ENCODE peak calls at places on chromosome 3, in five cellular contexts. One of them, this sample, is unnamed.

GRCh38 chr3:153853163-153853562 is 268.0 kb upstream of the ARHGEF26 start:
- DNase-seq in epithelial cell of esophagus: no peak
- DNase-seq in glutamatergic neuron: no peak
- DNase-seq in K562: no peak
- DNase-seq in dorsolateral prefrontal cortex: no peak
- DNase-seq in this sample: no peak

GRCh38 chr3:62771331-62772097 is 103.7 kb downstream of the CADPS start:
- DNase-seq in epithelial cell of esophagus: no peak
- DNase-seq in glutamatergic neuron: no peak
- DNase-seq in K562: no peak
- DNase-seq in dorsolateral prefrontal cortex: no peak
- DNase-seq in this sample: no peak

GRCh38 chr3:67290424-67290823 is 292.3 kb downstream of the KBTBD8 start:
- DNase-seq in epithelial cell of esophagus: no peak
- DNase-seq in glutamatergic neuron: no peak
- DNase-seq in K562: no peak
- DNase-seq in dorsolateral prefrontal cortex: no peak
- DNase-seq in this sample: peak

GRCh38 chr3:70829101-70829500 is 516.7 kb upstream of the MDFIC2 start:
- DNase-seq in epithelial cell of esophagus: no peak
- DNase-seq in glutamatergic neuron: no peak
- DNase-seq in K562: no peak
- DNase-seq in dorsolateral prefrontal cortex: no peak
- DNase-seq in this sample: no peak

GRCh38 chr3:194487289-194488006 is 646 bp upstream of the ATP13A3 start:
- DNase-seq in epithelial cell of esophagus: peak
- DNase-seq in glutamatergic neuron: peak
- DNase-seq in K562: peak
- DNase-seq in dorsolateral prefrontal cortex: no peak
- DNase-seq in this sample: peak

GRCh38 chr3:160613661-160614060 is 48.3 kb upstream of the KPNA4 start:
- DNase-seq in epithelial cell of esophagus: no peak
- DNase-seq in glutamatergic neuron: no peak
- DNase-seq in K562: no peak
- DNase-seq in dorsolateral prefrontal cortex: no peak
- DNase-seq in this sample: no peak

GRCh38 chr3:107956991-107957467 is 133.8 kb downstream of the CD47 start:
- DNase-seq in epithelial cell of esophagus: no peak
- DNase-seq in glutamatergic neuron: no peak
- DNase-seq in K562: no peak
- DNase-seq in dorsolateral prefrontal cortex: no peak
- DNase-seq in this sample: no peak

GRCh38 chr3:144129536-144130214 is 158.1 kb downstream of the DIPK2A start:
- DNase-seq in epithelial cell of esophagus: peak
- DNase-seq in glutamatergic neuron: peak
- DNase-seq in K562: no peak
- DNase-seq in dorsolateral prefrontal cortex: no peak
- DNase-seq in this sample: no peak

GRCh38 chr3:162998205-162998604 is 1501.6 kb downstream of the OTOL1 start:
- DNase-seq in epithelial cell of esophagus: no peak
- DNase-seq in glutamatergic neuron: no peak
- DNase-seq in K562: no peak
- DNase-seq in dorsolateral prefrontal cortex: no peak
- DNase-seq in this sample: no peak

GRCh38 chr3:52058111-52058510 is 1.7 kb upstream of the DUSP7 start:
- DNase-seq in epithelial cell of esophagus: no peak
- DNase-seq in glutamatergic neuron: peak
- DNase-seq in K562: no peak
- DNase-seq in dorsolateral prefrontal cortex: no peak
- DNase-seq in this sample: no peak

GRCh38 chr3:64011685-64012084 is 11.6 kb downstream of the PSMD6 start:
- DNase-seq in epithelial cell of esophagus: peak
- DNase-seq in glutamatergic neuron: no peak
- DNase-seq in K562: peak
- DNase-seq in dorsolateral prefrontal cortex: no peak
- DNase-seq in this sample: no peak

GRCh38 chr3:73324203-73325155 is 263.0 kb downstream of the EBLN2 start:
- DNase-seq in epithelial cell of esophagus: no peak
- DNase-seq in glutamatergic neuron: peak
- DNase-seq in K562: no peak
- DNase-seq in dorsolateral prefrontal cortex: no peak
- DNase-seq in this sample: no peak

GRCh38 chr3:8560608-8561007 is 59.0 kb downstream of the LMCD1 start:
- DNase-seq in epithelial cell of esophagus: no peak
- DNase-seq in glutamatergic neuron: no peak
- DNase-seq in K562: peak
- DNase-seq in dorsolateral prefrontal cortex: no peak
- DNase-seq in this sample: no peak

GRCh38 chr3:107236661-107237375 is 140.4 kb upstream of the CCDC54 start:
- DNase-seq in epithelial cell of esophagus: peak
- DNase-seq in glutamatergic neuron: no peak
- DNase-seq in K562: peak
- DNase-seq in dorsolateral prefrontal cortex: no peak
- DNase-seq in this sample: no peak

GRCh38 chr3:59191651-59192050 is 141.8 kb upstream of the CFAP20DC start:
- DNase-seq in epithelial cell of esophagus: peak
- DNase-seq in glutamatergic neuron: no peak
- DNase-seq in K562: no peak
- DNase-seq in dorsolateral prefrontal cortex: no peak
- DNase-seq in this sample: no peak
- TF ChIP-seq CTCF in epithelial cell of esophagus: no peak
- TF ChIP-seq CTCF in glutamatergic neuron: no peak
- TF ChIP-seq CTCF in K562: no peak
- TF ChIP-seq CTCF in dorsolateral prefrontal cortex: no peak
- TF ChIP-seq CTCF in this sample: no peak

GRCh38 chr3:44954289-44954688 is 21.7 kb downstream of the ZDHHC3 start:
- DNase-seq in epithelial cell of esophagus: no peak
- DNase-seq in glutamatergic neuron: no peak
- DNase-seq in K562: no peak
- DNase-seq in dorsolateral prefrontal cortex: no peak
- DNase-seq in this sample: no peak
- TF ChIP-seq CTCF in epithelial cell of esophagus: no peak
- TF ChIP-seq CTCF in glutamatergic neuron: no peak
- TF ChIP-seq CTCF in K562: no peak
- TF ChIP-seq CTCF in dorsolateral prefrontal cortex: no peak
- TF ChIP-seq CTCF in this sample: no peak

DNA sequence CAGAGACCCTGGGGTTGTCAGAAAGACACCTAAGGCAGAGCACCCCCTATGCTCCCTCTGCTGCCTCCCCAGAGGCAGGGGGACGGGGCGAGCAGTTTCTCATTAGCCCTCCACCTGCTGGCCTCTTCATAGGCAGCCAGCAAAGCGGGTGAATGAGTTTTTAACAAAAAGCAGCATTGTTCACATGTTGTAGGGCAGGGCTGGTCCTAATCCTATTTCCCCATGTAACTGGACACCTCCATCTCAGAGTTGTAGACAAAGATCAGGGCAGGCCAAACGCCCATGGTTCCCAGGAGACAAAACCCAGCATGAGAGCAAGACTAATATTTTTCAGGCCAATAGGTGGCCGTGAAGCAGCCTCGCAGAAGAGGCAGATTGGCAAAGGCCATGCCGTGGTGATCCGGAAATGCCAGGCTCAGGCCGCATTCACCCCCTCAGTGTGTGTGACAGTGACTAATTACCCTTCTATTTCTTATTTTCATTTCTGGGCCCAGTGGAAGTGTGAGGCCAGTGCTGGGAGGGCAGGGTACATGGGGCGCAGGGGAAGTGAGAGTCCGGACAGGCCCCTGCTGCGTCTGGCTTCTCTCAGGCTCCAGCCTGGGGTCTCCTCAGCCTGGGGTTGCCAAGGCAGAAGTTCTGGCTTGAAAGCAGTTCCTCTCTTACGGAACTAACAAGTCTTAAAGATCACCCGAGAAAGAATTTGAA is 64.7 kb downstream of the BOC start:
- DNase-seq in epithelial cell of esophagus: peak
- DNase-seq in glutamatergic neuron: peak
- DNase-seq in K562: peak
- DNase-seq in dorsolateral prefrontal cortex: no peak
- DNase-seq in this sample: peak
- TF ChIP-seq CTCF in epithelial cell of esophagus: no peak
- TF ChIP-seq CTCF in glutamatergic neuron: no peak
- TF ChIP-seq CTCF in K562: no peak
- TF ChIP-seq CTCF in dorsolateral prefrontal cortex: no peak
- TF ChIP-seq CTCF in this sample: peak

DNA sequence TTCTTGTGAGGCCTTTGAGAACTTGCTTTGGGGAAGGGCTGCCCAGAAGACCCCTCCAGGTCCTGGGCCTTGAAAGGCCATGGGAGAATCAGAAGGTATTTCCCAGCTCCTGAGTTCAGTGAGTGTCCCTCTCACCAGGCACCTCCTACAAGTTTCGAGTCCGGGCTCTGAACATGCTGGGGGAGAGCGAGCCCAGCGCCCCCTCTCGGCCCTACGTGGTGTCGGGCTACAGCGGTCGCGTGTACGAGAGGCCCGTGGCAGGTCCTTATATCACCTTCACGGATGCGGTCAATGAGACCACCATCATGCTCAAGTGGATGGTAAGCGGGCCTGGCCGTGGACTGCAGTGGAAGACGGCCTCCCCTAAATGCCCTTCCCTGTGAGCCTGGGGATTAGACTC is 68.3 kb downstream of the BOC start:
- DNase-seq in epithelial cell of esophagus: no peak
- DNase-seq in glutamatergic neuron: no peak
- DNase-seq in K562: peak
- DNase-seq in dorsolateral prefrontal cortex: no peak
- DNase-seq in this sample: no peak
- TF ChIP-seq CTCF in epithelial cell of esophagus: no peak
- TF ChIP-seq CTCF in glutamatergic neuron: no peak
- TF ChIP-seq CTCF in K562: peak
- TF ChIP-seq CTCF in dorsolateral prefrontal cortex: no peak
- TF ChIP-seq CTCF in this sample: no peak